ENCODE peak calls at places on chromosome 10, in six cellular contexts. X is sigmoid colon, U is heart left ventricle, L is stomach, E is GM13977, D is Peyer's patch. I is an unnamed sample.

GRCh38 chr10:48792687-48793096 is 108.0 kb downstream of the WDFY4 start:
- DNase-seq in L (no peak), D (no peak), X (no peak), E (no peak), U (no peak), I (no peak)

GRCh38 chr10:91590142-91590903 is 42.5 kb downstream of the PPP1R3C start:
- DNase-seq in E (no peak), U (no peak), L (peak; percentile 74), X (peak; percentile 89), D (no peak), I (no peak)

GRCh38 chr10:67036808-67037207 is 111.0 kb downstream of the LRRTM3 start:
- DNase-seq in L (no peak), X (no peak), E (no peak), D (no peak), U (no peak), I (no peak)

GRCh38 chr10:33365871-33366411 is 31.5 kb upstream of the NRP1 start:
- DNase-seq in E (no peak), U (no peak), X (no peak), L (no peak), D (no peak), I (no peak)

GRCh38 chr10:5038703-5039102 is 35.0 kb upstream of the AKR1C2 start:
- DNase-seq in L (no peak), U (no peak), X (no peak), D (no peak), E (no peak), I (no peak)

GRCh38 chr10:91598211-91598981 is 34.5 kb downstream of the PPP1R3C start:
- DNase-seq in D (no peak), X (no peak), E (no peak), L (no peak), U (no peak), I (no peak)

GRCh38 chr10:72875250-72876055 is 18.1 kb upstream of the OIT3 start:
- DNase-seq in U (no peak), X (no peak), E (peak; percentile 27), L (no peak), D (no peak), I (peak; percentile 33)

GRCh38 chr10:14562615-14563214 is 212.0 kb downstream of the FAM107B start:
- DNase-seq in D (no peak), E (no peak), X (no peak), L (no peak), U (no peak), I (no peak)

GRCh38 chr10:114073787-114074186 is 30.1 kb downstream of the ADRB1 start:
- DNase-seq in U (no peak), X (no peak), E (no peak), L (no peak), D (no peak), I (no peak)

GRCh38 chr10:25384618-25385017 is 209.8 kb downstream of the GPR158 start:
- DNase-seq in L (no peak), D (no peak), U (no peak), X (no peak), E (no peak), I (no peak)

GRCh38 chr10:85600026-85600743 is 766.4 kb downstream of the GRID1 start:
- DNase-seq in D (no peak), U (no peak), E (no peak), X (no peak), L (no peak), I (no peak)

GRCh38 chr10:72694476-72695369 is 2.8 kb downstream of the MCU start:
- DNase-seq in L (no peak), E (no peak), D (no peak), X (no peak), U (no peak), I (peak; percentile 27)

GRCh38 chr10:42997849-42998165 is 79.1 kb upstream of the RET start:
- DNase-seq in U (no peak), E (no peak), D (no peak), X (peak; percentile 52), L (no peak), I (no peak)

GRCh38 chr10:34286136-34286739 is 528.9 kb downstream of the PARD3 start:
- DNase-seq in L (no peak), E (no peak), X (no peak), D (no peak), U (no peak), I (no peak)

GRCh38 chr10:77333610-77334340 is 303.8 kb downstream of the KCNMA1 start:
- DNase-seq in U (no peak), E (no peak), D (no peak), L (no peak), X (no peak), I (no peak)

GRCh38 chr10:55628260-55628701 is 732.8 kb downstream of the ZWINT start:
- DNase-seq in D (no peak), E (no peak), L (peak; percentile 38), U (peak; percentile 48), X (no peak), I (no peak)

GRCh38 chr10:133158756-133159610 is 1.0 kb upstream of the KNDC1 start:
- DNase-seq in U (no peak), E (no peak), L (no peak), X (peak; percentile 56), D (peak; percentile 46), I (no peak)

GRCh38 chr10:17607603-17608332 is 9.4 kb downstream of the HACD1 start:
- DNase-seq in E (peak; percentile 57), D (no peak), U (no peak), L (no peak), X (no peak), I (peak; percentile 60)

GRCh38 chr10:77873558-77874380 is 52.8 kb downstream of the DLG5 start:
- DNase-seq in L (peak; percentile 50), D (peak; percentile 70), U (no peak), X (peak; percentile 91), E (peak; percentile 72), I (peak; percentile 77)

GRCh38 chr10:131759347-131759746 is 141.5 kb upstream of the PPP2R2D start:
- DNase-seq in E (no peak), D (peak; percentile 18), X (peak; percentile 43), L (no peak), U (no peak), I (no peak)

GRCh38 chr10:79063071-79063491 is 5.7 kb upstream of the ZMIZ1 start:
- DNase-seq in U (peak; percentile 9), L (peak; percentile 24), E (no peak), X (peak; percentile 48), D (peak; percentile 38), I (no peak)

GRCh38 chr10:79059859-79060379 is 8.8 kb upstream of the ZMIZ1 start:
- DNase-seq in D (peak; percentile 55), E (no peak), L (peak; percentile 88), X (peak; percentile 71), U (peak; percentile 24), I (no peak)

GRCh38 chr10:79063661-79064490 is 4.9 kb upstream of the ZMIZ1 start:
- DNase-seq in L (peak; percentile 65), U (peak; percentile 28), E (no peak), D (peak; percentile 48), X (peak; percentile 52), I (no peak)

GRCh38 chr10:79060641-79061255 is 8.0 kb upstream of the ZMIZ1 start:
- DNase-seq in E (no peak), L (peak; percentile 17), X (peak; percentile 58), D (peak; percentile 9), U (peak; percentile 18), I (no peak)

GRCh38 chr10:79061441-79062315 is 7.1 kb upstream of the ZMIZ1 start:
- DNase-seq in E (no peak), L (peak; percentile 24), X (peak; percentile 64), U (peak; percentile 48), D (peak; percentile 37), I (no peak)
- TF ChIP-seq CTCF in E (no peak), L (no peak), X (no peak), U (no peak), D (no peak), I (no peak)

GRCh38 chr10:116470768-116471415 is 43.2 kb downstream of the PNLIPRP3 start:
- DNase-seq in D (no peak), U (no peak), E (no peak), L (no peak), X (no peak), I (no peak)
- TF ChIP-seq CTCF in D (peak; percentile 34), U (no peak), E (no peak), L (no peak), X (no peak), I (no peak)

DNA sequence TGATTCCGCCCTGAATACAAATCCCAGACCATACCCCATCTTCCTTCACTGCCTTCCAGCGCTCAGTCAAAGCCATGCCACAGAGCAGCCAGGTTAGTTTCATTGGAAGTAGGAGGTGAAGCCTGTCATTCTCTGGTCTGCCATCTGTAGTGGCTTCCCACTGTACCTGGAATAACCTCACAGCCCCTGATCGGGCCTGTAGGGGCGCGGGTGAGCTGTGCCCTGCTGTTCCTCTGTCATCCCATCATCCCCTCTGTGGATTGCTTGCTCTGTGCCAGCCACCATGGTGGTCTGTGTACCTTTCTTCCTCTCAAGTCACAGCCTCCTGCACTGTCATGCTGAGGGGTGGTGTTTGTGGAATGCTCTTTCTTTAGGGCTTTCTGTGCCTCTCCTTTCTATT is 155.1 kb downstream of the ZNF22 start:
- DNase-seq in D (no peak), E (no peak), X (no peak), U (no peak), L (no peak), I (no peak)
- TF ChIP-seq CTCF in D (no peak), E (no peak), X (no peak), U (no peak), L (no peak), I (no peak)

GRCh38 chr10:126135177-126135576 is 238.8 kb downstream of the FANK1 start:
- DNase-seq in E (no peak), L (no peak), D (no peak), X (no peak), U (no peak), I (no peak)
- TF ChIP-seq CTCF in E (no peak), L (no peak), D (no peak), X (no peak), U (no peak), I (no peak)

GRCh38 chr10:87635498-87636312 is 24.0 kb upstream of the PAPSS2 start:
- DNase-seq in U (no peak), X (no peak), D (no peak), E (no peak), L (no peak), I (no peak)
- TF ChIP-seq CTCF in U (no peak), X (no peak), D (no peak), E (no peak), L (no peak), I (no peak)

GRCh38 chr10:100888957-100889356 is 23.8 kb upstream of the SLF2 start:
- DNase-seq in U (no peak), X (no peak), D (no peak), L (no peak), E (no peak), I (no peak)
- TF ChIP-seq CTCF in U (no peak), X (no peak), D (peak; percentile 10), L (no peak), E (peak; percentile 32), I (peak; percentile 27)

GRCh38 chr10:44325157-44325556 is 59.7 kb downstream of the CXCL12 start:
- DNase-seq in D (no peak), L (peak; percentile 53), U (no peak), E (no peak), X (no peak), I (no peak)
- TF ChIP-seq CTCF in D (peak; percentile 34), L (no peak), U (no peak), E (no peak), X (no peak), I (no peak)

I was measured in GM10248.